ENCODE peak calls at places on chromosomes 11 and 22, in five cellular contexts. One of them, this sample, is unnamed.

GRCh38 chr22:36439481-36440271 is 41.8 kb downstream of the TXN2 start:
- DNase-seq in stimulated activated naive CD8-positive, alpha-beta T cell treated with anti-CD3 and anti-CD28 coated beads, Interleukin-15, amount 100 ng/mL, for 72 hours: no peak
- DNase-seq in midbrain: no peak
- DNase-seq in H54: peak; percentile 87
- DNase-seq in cardiac muscle cell: no peak
- DNase-seq in this sample: peak; percentile 85

GRCh38 chr22:27663812-27664211 is 137.7 kb downstream of the MN1 start:
- DNase-seq in H54: no peak
- DNase-seq in cardiac muscle cell: no peak
- DNase-seq in stimulated activated naive CD8-positive, alpha-beta T cell treated with anti-CD3 and anti-CD28 coated beads, Interleukin-15, amount 100 ng/mL, for 72 hours: no peak
- DNase-seq in midbrain: no peak
- DNase-seq in this sample: no peak

GRCh38 chr22:37148031-37148651 is 1.6 kb downstream of the IL2RB start:
- DNase-seq in stimulated activated naive CD8-positive, alpha-beta T cell treated with anti-CD3 and anti-CD28 coated beads, Interleukin-15, amount 100 ng/mL, for 72 hours: no peak
- DNase-seq in H54: no peak
- DNase-seq in midbrain: no peak
- DNase-seq in cardiac muscle cell: no peak
- DNase-seq in this sample: no peak

GRCh38 chr11:17386331-17387084 is 2.0 kb downstream of the KCNJ11 start:
- DNase-seq in stimulated activated naive CD8-positive, alpha-beta T cell treated with anti-CD3 and anti-CD28 coated beads, Interleukin-15, amount 100 ng/mL, for 72 hours: peak; percentile 43
- DNase-seq in cardiac muscle cell: peak; percentile 90
- DNase-seq in midbrain: peak; percentile 52
- DNase-seq in H54: peak; percentile 57
- DNase-seq in this sample: peak; percentile 69

GRCh38 chr11:47912843-47913437 is 64.8 kb upstream of the NUP160 start:
- DNase-seq in midbrain: no peak
- DNase-seq in stimulated activated naive CD8-positive, alpha-beta T cell treated with anti-CD3 and anti-CD28 coated beads, Interleukin-15, amount 100 ng/mL, for 72 hours: no peak
- DNase-seq in cardiac muscle cell: no peak
- DNase-seq in H54: no peak
- DNase-seq in this sample: no peak

GRCh38 chr11:76701701-76702100 is 31.2 kb upstream of the LRRC32 start:
- DNase-seq in stimulated activated naive CD8-positive, alpha-beta T cell treated with anti-CD3 and anti-CD28 coated beads, Interleukin-15, amount 100 ng/mL, for 72 hours: no peak
- DNase-seq in midbrain: no peak
- DNase-seq in cardiac muscle cell: no peak
- DNase-seq in H54: peak; percentile 68
- DNase-seq in this sample: no peak

GRCh38 chr22:46703166-46703995 is 34.7 kb downstream of the CERK start:
- DNase-seq in H54: no peak
- DNase-seq in cardiac muscle cell: no peak
- DNase-seq in stimulated activated naive CD8-positive, alpha-beta T cell treated with anti-CD3 and anti-CD28 coated beads, Interleukin-15, amount 100 ng/mL, for 72 hours: no peak
- DNase-seq in midbrain: no peak
- DNase-seq in this sample: no peak

GRCh38 chr11:113153847-113154246 is 160.5 kb upstream of the TTC12 start:
- DNase-seq in midbrain: no peak
- DNase-seq in H54: no peak
- DNase-seq in stimulated activated naive CD8-positive, alpha-beta T cell treated with anti-CD3 and anti-CD28 coated beads, Interleukin-15, amount 100 ng/mL, for 72 hours: no peak
- DNase-seq in cardiac muscle cell: no peak
- DNase-seq in this sample: no peak

GRCh38 chr22:35116817-35117216 is 50.9 kb downstream of the ISX start:
- DNase-seq in stimulated activated naive CD8-positive, alpha-beta T cell treated with anti-CD3 and anti-CD28 coated beads, Interleukin-15, amount 100 ng/mL, for 72 hours: no peak
- DNase-seq in midbrain: no peak
- DNase-seq in cardiac muscle cell: no peak
- DNase-seq in H54: no peak
- DNase-seq in this sample: no peak

GRCh38 chr22:30655532-30655931 is 12.1 kb downstream of the DUSP18 start:
- DNase-seq in cardiac muscle cell: no peak
- DNase-seq in midbrain: no peak
- DNase-seq in stimulated activated naive CD8-positive, alpha-beta T cell treated with anti-CD3 and anti-CD28 coated beads, Interleukin-15, amount 100 ng/mL, for 72 hours: no peak
- DNase-seq in H54: no peak
- DNase-seq in this sample: no peak

GRCh38 chr11:88174627-88175003 is 628 bp downstream of the RAB38 start:
- DNase-seq in stimulated activated naive CD8-positive, alpha-beta T cell treated with anti-CD3 and anti-CD28 coated beads, Interleukin-15, amount 100 ng/mL, for 72 hours: peak; percentile 63
- DNase-seq in H54: no peak
- DNase-seq in cardiac muscle cell: no peak
- DNase-seq in midbrain: no peak
- DNase-seq in this sample: peak; percentile 24

GRCh38 chr11:117411736-117412135 is 84.1 kb downstream of the CEP164 start:
- DNase-seq in cardiac muscle cell: no peak
- DNase-seq in stimulated activated naive CD8-positive, alpha-beta T cell treated with anti-CD3 and anti-CD28 coated beads, Interleukin-15, amount 100 ng/mL, for 72 hours: no peak
- DNase-seq in midbrain: no peak
- DNase-seq in H54: no peak
- DNase-seq in this sample: no peak

GRCh38 chr11:68704887-68705286 is 20.5 kb downstream of the GAL start:
- DNase-seq in stimulated activated naive CD8-positive, alpha-beta T cell treated with anti-CD3 and anti-CD28 coated beads, Interleukin-15, amount 100 ng/mL, for 72 hours: no peak
- DNase-seq in cardiac muscle cell: no peak
- DNase-seq in H54: no peak
- DNase-seq in midbrain: no peak
- DNase-seq in this sample: no peak

GRCh38 chr22:32076726-32077550 is 33.9 kb downstream of the SLC5A1 start:
- DNase-seq in stimulated activated naive CD8-positive, alpha-beta T cell treated with anti-CD3 and anti-CD28 coated beads, Interleukin-15, amount 100 ng/mL, for 72 hours: no peak
- DNase-seq in midbrain: no peak
- DNase-seq in cardiac muscle cell: no peak
- DNase-seq in H54: no peak
- DNase-seq in this sample: no peak

GRCh38 chr22:50548913-50549790 is 3.5 kb downstream of the KLHDC7B start:
- DNase-seq in stimulated activated naive CD8-positive, alpha-beta T cell treated with anti-CD3 and anti-CD28 coated beads, Interleukin-15, amount 100 ng/mL, for 72 hours: no peak
- DNase-seq in H54: no peak
- DNase-seq in cardiac muscle cell: no peak
- DNase-seq in midbrain: no peak
- DNase-seq in this sample: no peak

GRCh38 chr22:37684803-37685615 is 1.1 kb upstream of the NOL12 start:
- DNase-seq in midbrain: no peak
- DNase-seq in cardiac muscle cell: no peak
- DNase-seq in stimulated activated naive CD8-positive, alpha-beta T cell treated with anti-CD3 and anti-CD28 coated beads, Interleukin-15, amount 100 ng/mL, for 72 hours: no peak
- DNase-seq in H54: no peak
- DNase-seq in this sample: no peak

GRCh38 chr11:10023202-10023601 is 270.8 kb downstream of the SBF2 start:
- DNase-seq in midbrain: no peak
- DNase-seq in cardiac muscle cell: no peak
- DNase-seq in stimulated activated naive CD8-positive, alpha-beta T cell treated with anti-CD3 and anti-CD28 coated beads, Interleukin-15, amount 100 ng/mL, for 72 hours: no peak
- DNase-seq in H54: no peak
- DNase-seq in this sample: no peak

GRCh38 chr11:2095198-2095520 is 44.0 kb downstream of the IGF2 start:
- DNase-seq in stimulated activated naive CD8-positive, alpha-beta T cell treated with anti-CD3 and anti-CD28 coated beads, Interleukin-15, amount 100 ng/mL, for 72 hours: no peak
- DNase-seq in cardiac muscle cell: no peak
- DNase-seq in midbrain: no peak
- DNase-seq in H54: no peak
- DNase-seq in this sample: no peak

GRCh38 chr11:35152575-35152974 is 13.6 kb downstream of the CD44 start:
- DNase-seq in cardiac muscle cell: no peak
- DNase-seq in stimulated activated naive CD8-positive, alpha-beta T cell treated with anti-CD3 and anti-CD28 coated beads, Interleukin-15, amount 100 ng/mL, for 72 hours: no peak
- DNase-seq in midbrain: no peak
- DNase-seq in H54: no peak
- DNase-seq in this sample: no peak

GRCh38 chr22:21760640-21761039 is 25.0 kb upstream of the YPEL1 start:
- DNase-seq in midbrain: no peak
- DNase-seq in cardiac muscle cell: no peak
- DNase-seq in H54: no peak
- DNase-seq in stimulated activated naive CD8-positive, alpha-beta T cell treated with anti-CD3 and anti-CD28 coated beads, Interleukin-15, amount 100 ng/mL, for 72 hours: no peak
- DNase-seq in this sample: no peak

GRCh38 chr11:64384981-64385952 is 26.3 kb downstream of the RPS6KA4 start:
- DNase-seq in midbrain: no peak
- DNase-seq in stimulated activated naive CD8-positive, alpha-beta T cell treated with anti-CD3 and anti-CD28 coated beads, Interleukin-15, amount 100 ng/mL, for 72 hours: no peak
- DNase-seq in cardiac muscle cell: peak; percentile 48
- DNase-seq in H54: no peak
- DNase-seq in this sample: no peak

GRCh38 chr11:126833020-126833419 is 167.6 kb downstream of the KIRREL3 start:
- DNase-seq in H54: no peak
- DNase-seq in stimulated activated naive CD8-positive, alpha-beta T cell treated with anti-CD3 and anti-CD28 coated beads, Interleukin-15, amount 100 ng/mL, for 72 hours: no peak
- DNase-seq in cardiac muscle cell: no peak
- DNase-seq in midbrain: no peak
- DNase-seq in this sample: no peak

GRCh38 chr11:36750349-36750748 is 152.3 kb upstream of the RAG2 start:
- DNase-seq in H54: no peak
- DNase-seq in stimulated activated naive CD8-positive, alpha-beta T cell treated with anti-CD3 and anti-CD28 coated beads, Interleukin-15, amount 100 ng/mL, for 72 hours: no peak
- DNase-seq in cardiac muscle cell: no peak
- DNase-seq in midbrain: no peak
- DNase-seq in this sample: no peak

GRCh38 chr22:30861131-30861530 is 107.4 kb downstream of the MORC2 start:
- DNase-seq in midbrain: no peak
- DNase-seq in cardiac muscle cell: no peak
- DNase-seq in H54: no peak
- DNase-seq in stimulated activated naive CD8-positive, alpha-beta T cell treated with anti-CD3 and anti-CD28 coated beads, Interleukin-15, amount 100 ng/mL, for 72 hours: no peak
- DNase-seq in this sample: no peak

GRCh38 chr11:85779956-85780640 is 30.8 kb downstream of the SYTL2 start:
- DNase-seq in midbrain: no peak
- DNase-seq in stimulated activated naive CD8-positive, alpha-beta T cell treated with anti-CD3 and anti-CD28 coated beads, Interleukin-15, amount 100 ng/mL, for 72 hours: no peak
- DNase-seq in cardiac muscle cell: no peak
- DNase-seq in H54: no peak
- DNase-seq in this sample: peak; percentile 41

This sample was measured in A549.